ENCODE peak calls at places on chromosomes 4 and X, in nine cellular contexts. X, N, B, D, Z, U, H, C and O are unnamed samples.

GRCh38 chr4:139245590-139245989 is 34.4 kb downstream of the MGARP start:
- DNase-seq in H (no peak), U (no peak), N (no peak), D (no peak), C (no peak), B (no peak), Z (no peak), X (no peak), O (no peak)

GRCh38 chrX:95484781-95485180 is 1199.9 kb upstream of the DIAPH2 start:
- DNase-seq in H (no peak), D (no peak), B (no peak), C (no peak), N (no peak), X (no peak), Z (no peak), U (no peak), O (no peak)

GRCh38 chrX:85111347-85111746 is 107.7 kb downstream of the APOOL start:
- DNase-seq in C (no peak), B (no peak), X (peak), D (no peak), N (peak), Z (peak), U (no peak), H (no peak), O (peak)

GRCh38 chrX:122046815-122047214 is 999.4 kb downstream of the GLUD2 start:
- DNase-seq in Z (no peak), D (no peak), U (no peak), B (no peak), H (no peak), N (no peak), C (no peak), X (no peak), O (no peak)

GRCh38 chr4:75644095-75644494 is 13.8 kb upstream of the CDKL2 start:
- DNase-seq in N (no peak), D (no peak), C (no peak), B (no peak), H (no peak), X (no peak), U (no peak), Z (peak), O (no peak)

GRCh38 chr4:89044147-89044900 is 12.7 kb downstream of the FAM13A start:
- DNase-seq in N (no peak), X (no peak), H (no peak), Z (no peak), B (no peak), D (no peak), U (no peak), C (no peak), O (no peak)

GRCh38 chr4:20528508-20528907 is 171.8 kb upstream of the PACRGL start:
- DNase-seq in B (no peak), X (no peak), D (no peak), C (no peak), Z (no peak), N (no peak), H (no peak), U (no peak), O (no peak)

GRCh38 chrX:45900751-45901150 is 644.5 kb downstream of the ZNF674 start:
- DNase-seq in X (no peak), N (no peak), C (no peak), B (no peak), U (no peak), Z (no peak), D (no peak), H (no peak), O (no peak)

GRCh38 chr4:134632056-134632455 is 430.5 kb upstream of the PABPC4L start:
- DNase-seq in Z (no peak), X (no peak), D (no peak), H (no peak), N (no peak), U (no peak), C (peak), B (no peak), O (no peak)

GRCh38 chr4:80587861-80588385 is 252.4 kb downstream of the CFAP299 start:
- DNase-seq in D (no peak), X (no peak), B (no peak), H (no peak), C (no peak), N (no peak), U (no peak), Z (no peak), O (no peak)

GRCh38 chrX:32408389-32408788 is 803.0 kb downstream of the DMD start:
- DNase-seq in B (no peak), X (no peak), C (peak), Z (no peak), H (no peak), N (no peak), D (no peak), U (no peak), O (no peak)

GRCh38 chr4:99879458-99879857 is 14.8 kb downstream of the LAMTOR3 start:
- DNase-seq in Z (peak), N (no peak), U (no peak), D (no peak), H (no peak), X (no peak), B (no peak), C (no peak), O (no peak)

GRCh38 chr4:183758735-183759447 is 99.8 kb downstream of the TRAPPC11 start:
- DNase-seq in Z (no peak), B (no peak), N (no peak), H (no peak), C (no peak), D (no peak), U (no peak), X (no peak), O (no peak)

GRCh38 chr4:145960012-145960411 is 21.4 kb upstream of the ZNF827 start:
- DNase-seq in C (no peak), B (no peak), D (no peak), H (no peak), N (no peak), X (no peak), Z (no peak), U (no peak), O (no peak)

GRCh38 chrX:87045352-87045751 is 472.2 kb upstream of the KLHL4 start:
- DNase-seq in N (no peak), Z (no peak), B (no peak), X (no peak), U (no peak), D (no peak), C (no peak), H (no peak), O (no peak)

GRCh38 chr4:99856166-99856565 is 38.1 kb downstream of the LAMTOR3 start:
- DNase-seq in H (no peak), Z (peak), N (peak), U (no peak), C (peak), D (no peak), X (no peak), B (no peak), O (no peak)

GRCh38 chrX:17788956-17789562 is 51.8 kb downstream of the SCML1 start:
- DNase-seq in N (no peak), Z (no peak), H (no peak), X (no peak), B (no peak), C (no peak), D (no peak), U (no peak), O (no peak)

GRCh38 chrX:373641-374471 is 12.9 kb downstream of the PPP2R3B start:
- DNase-seq in U (peak), H (no peak), C (no peak), Z (no peak), D (no peak), N (peak), B (no peak), X (peak), O (no peak)

GRCh38 chr4:80540349-80540748 is 204.8 kb downstream of the CFAP299 start:
- DNase-seq in N (no peak), U (no peak), C (no peak), D (no peak), Z (no peak), X (no peak), H (no peak), B (no peak), O (no peak)

GRCh38 chr4:152138451-152138850 is 377.6 kb upstream of the GATB start:
- DNase-seq in H (no peak), D (no peak), B (no peak), C (no peak), N (no peak), U (no peak), X (no peak), Z (no peak), O (no peak)

GRCh38 chrX:46574941-46575381 is 1.4 kb downstream of the CHST7 start:
- DNase-seq in H (no peak), N (no peak), Z (no peak), D (no peak), U (no peak), B (no peak), X (peak), C (no peak), O (no peak)

GRCh38 chrX:37405954-37406353 is 56.8 kb downstream of the PRRG1 start:
- DNase-seq in C (peak), D (no peak), B (no peak), Z (no peak), X (no peak), U (no peak), N (peak), H (no peak), O (no peak)

GRCh38 chr4:142530724-142531123 is 315.4 kb downstream of the INPP4B start:
- DNase-seq in N (no peak), D (no peak), Z (no peak), H (no peak), C (no peak), B (no peak), X (no peak), U (no peak), O (no peak)

GRCh38 chrX:104342065-104342464 is 87.3 kb upstream of the ESX1 start:
- DNase-seq in D (no peak), H (no peak), U (no peak), C (no peak), B (no peak), N (no peak), Z (no peak), X (no peak), O (no peak)